ENCODE peak calls at places on chromosomes 16 and 17, in seven cellular contexts. H is KG1, R is nucleus accumbens, D is left lung, Q is HTR-8/SVneo, F is AG08396, I is uterus. B is an unnamed sample.
A peak's percentile ranks its signal among the peaks of the same experiment; 100 is the strongest.

GRCh38 chr16:79286646-79287423 is 313.7 kb downstream of the MAF start:
- DNase-seq in I (no peak), H (no peak), D (no peak), F (no peak), Q (no peak), R (peak; percentile 23), B (peak; percentile 72)

GRCh38 chr17:81909966-81910839 is 996 bp downstream of the PCYT2 start:
- DNase-seq in H (no peak), I (no peak), F (peak; percentile 51), D (no peak), R (no peak), Q (no peak), B (no peak)

GRCh38 chr16:8571061-8571596 is 19.2 kb downstream of the TMEM114 start:
- DNase-seq in F (peak; percentile 51), Q (no peak), D (no peak), R (no peak), H (no peak), I (no peak), B (no peak)

GRCh38 chr17:53818894-53819293 is 3.8 kb upstream of the KIF2B start:
- DNase-seq in D (no peak), R (no peak), Q (no peak), F (no peak), I (no peak), H (no peak), B (no peak)

GRCh38 chr17:61444831-61445230 is 7.4 kb upstream of the TBX4 start:
- DNase-seq in F (peak; percentile 72), I (no peak), Q (peak; percentile 86), D (no peak), R (no peak), H (no peak), B (no peak)

GRCh38 chr16:83356266-83356665 is 451.5 kb upstream of the HSBP1 start:
- DNase-seq in F (peak; percentile 28), R (peak; percentile 4), I (peak; percentile 33), Q (peak; percentile 70), H (peak; percentile 19), D (no peak), B (no peak)

GRCh38 chr17:20300399-20301037 is 166.8 kb downstream of the LGALS9B start:
- DNase-seq in Q (no peak), I (peak; percentile 69), R (no peak), F (peak; percentile 63), D (no peak), H (no peak), B (no peak)

GRCh38 chr17:73138541-73139138 is 26.2 kb upstream of the SSTR2 start:
- DNase-seq in H (no peak), D (no peak), F (no peak), Q (no peak), I (no peak), R (no peak), B (no peak)

GRCh38 chr16:86764551-86764950 is 186.2 kb downstream of the FOXL1 start:
- DNase-seq in R (no peak), D (no peak), F (no peak), H (no peak), Q (no peak), I (no peak), B (no peak)

GRCh38 chr17:83193336-83194188 is 114.2 kb downstream of the METRNL start:
- DNase-seq in F (no peak), I (peak; percentile 11), H (peak; percentile 46), R (no peak), Q (no peak), D (peak; percentile 84), B (peak; percentile 70)

B was measured in upper lobe of right lung.